ENCODE peak calls at places on chromosome 16, in nine cellular contexts. S is astrocyte of the spinal cord, G is endothelial cell, B is glutamatergic neuron, A is mammary epithelial cell, E is RWPE1, X is WTC11, K is lung, I is dorsolateral prefrontal cortex. J is an unnamed sample.

GRCh38 chr16:24776486-24777220 is 47.2 kb downstream of the TNRC6A start:
- DNase-seq in S (peak), G (no peak), B (no peak), A (no peak), E (no peak), X (no peak), K (no peak), I (no peak), J (no peak)

GRCh38 chr16:69616082-69616481 is 50.3 kb downstream of the NFAT5 start:
- DNase-seq in S (no peak), G (no peak), B (no peak), A (no peak), E (no peak), X (no peak), K (no peak), I (no peak), J (no peak)

GRCh38 chr16:58418601-58419000 is 26.3 kb downstream of the GINS3 start:
- DNase-seq in S (no peak), G (no peak), B (no peak), A (peak), E (no peak), X (no peak), K (no peak), I (no peak), J (no peak)

GRCh38 chr16:13982446-13982845 is 62.5 kb downstream of the ERCC4 start:
- DNase-seq in S (peak), G (no peak), B (no peak), A (no peak), E (no peak), X (no peak), K (no peak), I (no peak), J (no peak)

GRCh38 chr16:74107795-74108610 is 188.6 kb upstream of the PSMD7 start:
- DNase-seq in S (no peak), G (peak), B (peak), A (peak), E (peak), X (peak), K (peak), I (no peak), J (peak)

GRCh38 chr16:30966033-30966619 is 8.6 kb downstream of the SETD1A start:
- DNase-seq in S (no peak), G (no peak), B (no peak), A (no peak), E (no peak), X (no peak), K (no peak), I (no peak), J (no peak)

GRCh38 chr16:69613283-69614154 is 47.8 kb downstream of the NFAT5 start:
- DNase-seq in S (peak), G (no peak), B (no peak), A (peak), E (peak), X (no peak), K (no peak), I (no peak), J (no peak)

GRCh38 chr16:72798212-72798611 is 249.7 kb downstream of the ZFHX3 start:
- DNase-seq in S (no peak), G (no peak), B (no peak), A (no peak), E (no peak), X (no peak), K (no peak), I (no peak), J (no peak)

GRCh38 chr16:71421911-71422310 is 19.9 kb downstream of the TLE7 start:
- DNase-seq in S (no peak), G (peak), B (peak), A (peak), E (peak), X (peak), K (no peak), I (no peak), J (no peak)

GRCh38 chr16:80480664-80481063 is 60.1 kb upstream of the DYNLRB2 start:
- DNase-seq in S (no peak), G (no peak), B (no peak), A (no peak), E (no peak), X (no peak), K (no peak), I (no peak), J (no peak)

GRCh38 chr16:78503501-78504110 is 404.2 kb downstream of the WWOX start:
- DNase-seq in S (peak), G (peak), B (peak), A (no peak), E (peak), X (peak), K (peak), I (no peak), J (no peak)

GRCh38 chr16:53457670-53458069 is 23.4 kb downstream of the RBL2 start:
- DNase-seq in S (peak), G (no peak), B (no peak), A (peak), E (no peak), X (no peak), K (no peak), I (no peak), J (no peak)

GRCh38 chr16:14369734-14370598 is 260.1 kb downstream of the PARN start:
- DNase-seq in S (no peak), G (no peak), B (no peak), A (peak), E (no peak), X (no peak), K (no peak), I (no peak), J (no peak)

GRCh38 chr16:88685156-88686061 is 898 bp downstream of the SNAI3 start:
- DNase-seq in S (peak), G (peak), B (no peak), A (peak), E (peak), X (peak), K (no peak), I (no peak), J (no peak)

GRCh38 chr16:333406-334094 is 19.0 kb downstream of the AXIN1 start:
- DNase-seq in S (no peak), G (no peak), B (no peak), A (no peak), E (no peak), X (no peak), K (no peak), I (no peak), J (no peak)

GRCh38 chr16:11526921-11527320 is 59.8 kb downstream of the LITAF start:
- DNase-seq in S (no peak), G (no peak), B (peak), A (no peak), E (no peak), X (no peak), K (no peak), I (no peak), J (no peak)

GRCh38 chr16:72850863-72851262 is 197.1 kb downstream of the ZFHX3 start:
- DNase-seq in S (peak), G (no peak), B (no peak), A (no peak), E (no peak), X (no peak), K (no peak), I (no peak), J (no peak)

GRCh38 chr16:68401871-68402747 is 46.2 kb downstream of the SMPD3 start:
- DNase-seq in S (peak), G (no peak), B (no peak), A (peak), E (peak), X (no peak), K (no peak), I (no peak), J (no peak)

GRCh38 chr16:54135361-54136275 is 151.0 kb downstream of the IRX3 start:
- DNase-seq in S (peak), G (no peak), B (no peak), A (peak), E (no peak), X (no peak), K (no peak), I (no peak), J (peak)

GRCh38 chr16:84700518-84701277 is 898 bp downstream of the USP10 start:
- DNase-seq in S (no peak), G (no peak), B (no peak), A (peak), E (peak), X (no peak), K (no peak), I (no peak), J (no peak)

GRCh38 chr16:88377961-88378360 is 4.8 kb upstream of the ZNF469 start:
- DNase-seq in S (no peak), G (no peak), B (peak), A (no peak), E (no peak), X (no peak), K (no peak), I (peak), J (no peak)

GRCh38 chr16:68345351-68345810 is 34.6 kb downstream of the PRMT7 start:
- DNase-seq in S (no peak), G (no peak), B (no peak), A (no peak), E (no peak), X (no peak), K (no peak), I (no peak), J (no peak)

DNA sequence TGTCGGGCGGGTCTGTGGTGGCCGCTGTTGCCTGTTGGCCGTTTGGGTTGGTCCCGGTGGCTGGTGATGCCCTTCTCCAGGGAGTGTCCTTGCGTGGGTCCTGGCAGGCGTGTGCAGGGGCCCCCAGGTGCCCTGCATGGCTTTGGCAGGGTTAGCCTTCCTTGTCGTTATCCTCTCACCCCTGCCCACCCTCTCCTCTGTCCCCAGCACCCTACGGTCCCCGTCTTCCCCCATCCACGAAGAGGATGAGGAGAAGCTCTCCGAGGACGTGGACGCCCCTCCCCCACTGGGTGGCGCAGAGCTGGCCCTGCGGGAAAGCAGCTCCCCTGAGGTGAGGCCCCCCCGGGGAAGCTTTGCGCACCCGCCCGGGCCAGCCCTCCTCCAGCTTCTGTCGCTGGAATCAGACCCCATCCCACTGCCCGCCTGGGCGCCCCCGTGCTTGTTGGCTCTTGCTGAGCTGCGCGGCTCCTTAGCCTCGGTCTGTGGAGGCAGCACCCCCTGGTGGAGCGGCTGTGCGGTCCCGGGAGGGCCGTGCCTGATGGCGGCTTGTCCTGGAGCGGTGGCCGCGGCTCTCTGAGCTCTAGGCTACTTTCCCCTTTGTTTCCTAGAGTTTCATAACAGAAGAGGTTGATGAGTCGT is 10.6 kb upstream of the NUDT16L1 start:
- DNase-seq in S (peak), G (peak), B (peak), A (peak), E (no peak), X (peak), K (peak), I (peak), J (no peak)
- TF ChIP-seq CTCF in S (peak), G (peak), B (peak), A (peak), E (peak), X (peak), K (no peak), I (peak), J (peak)

DNA sequence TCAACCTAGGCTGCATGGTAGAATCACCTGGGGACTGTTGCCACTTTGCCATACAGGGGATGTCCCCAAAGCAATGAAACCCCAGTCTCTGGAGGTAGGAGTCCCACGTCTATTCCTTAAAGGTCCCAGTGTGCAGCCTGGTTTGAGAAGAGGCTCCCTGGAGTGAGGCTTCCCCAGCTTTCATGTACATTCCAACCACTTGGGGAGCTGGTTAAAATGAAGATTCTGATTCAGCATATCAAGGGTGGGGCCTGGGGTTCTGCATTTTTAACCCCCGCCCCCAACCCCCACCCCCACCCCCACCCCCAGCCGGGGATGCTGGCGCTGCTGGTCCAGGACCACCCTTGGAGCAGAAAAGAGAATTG is 241.2 kb downstream of the FOXL1 start:
- DNase-seq in S (no peak), G (no peak), B (no peak), A (no peak), E (no peak), X (no peak), K (no peak), I (no peak), J (no peak)
- TF ChIP-seq CTCF in S (peak), G (no peak), B (no peak), A (peak), E (no peak), X (no peak), K (no peak), I (no peak), J (peak)

DNA sequence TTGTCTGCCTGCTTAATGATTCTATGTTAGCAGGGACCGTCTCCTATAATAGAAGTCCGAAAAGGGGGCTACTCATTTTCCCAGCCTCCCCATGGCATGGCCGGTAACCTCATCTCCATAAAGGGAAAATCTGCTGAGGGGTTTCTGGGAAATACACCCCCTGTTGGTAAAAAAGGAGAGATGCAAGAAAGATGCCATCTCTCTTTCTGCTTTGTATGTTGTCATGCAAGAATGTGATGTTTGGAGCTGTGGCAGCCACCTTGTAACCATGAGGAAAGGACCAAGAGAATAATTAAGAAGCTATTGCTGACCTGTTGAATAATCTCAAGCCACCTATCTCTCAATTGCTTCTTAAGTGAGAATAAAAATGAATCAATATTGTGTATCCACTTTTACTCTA is 94.8 kb upstream of the XYLT1 start:
- DNase-seq in S (no peak), G (no peak), B (no peak), A (no peak), E (no peak), X (no peak), K (no peak), I (no peak), J (no peak)
- TF ChIP-seq CTCF in S (no peak), G (peak), B (peak), A (no peak), E (no peak), X (no peak), K (no peak), I (no peak), J (peak)

GRCh38 chr16:29141586-29142324 is 156.9 kb downstream of the LAT start:
- DNase-seq in S (no peak), G (no peak), B (no peak), A (no peak), E (no peak), X (no peak), K (no peak), I (no peak), J (no peak)

GRCh38 chr16:29151317-29151716 is 166.5 kb downstream of the LAT start:
- DNase-seq in S (no peak), G (no peak), B (no peak), A (no peak), E (no peak), X (no peak), K (no peak), I (no peak), J (no peak)

GRCh38 chr16:29147710-29148425 is 163.0 kb downstream of the LAT start:
- DNase-seq in S (no peak), G (no peak), B (no peak), A (no peak), E (no peak), X (no peak), K (no peak), I (no peak), J (no peak)

GRCh38 chr16:29148867-29149272 is 164.0 kb downstream of the LAT start:
- DNase-seq in S (no peak), G (no peak), B (no peak), A (no peak), E (no peak), X (no peak), K (peak), I (no peak), J (no peak)

DNA sequence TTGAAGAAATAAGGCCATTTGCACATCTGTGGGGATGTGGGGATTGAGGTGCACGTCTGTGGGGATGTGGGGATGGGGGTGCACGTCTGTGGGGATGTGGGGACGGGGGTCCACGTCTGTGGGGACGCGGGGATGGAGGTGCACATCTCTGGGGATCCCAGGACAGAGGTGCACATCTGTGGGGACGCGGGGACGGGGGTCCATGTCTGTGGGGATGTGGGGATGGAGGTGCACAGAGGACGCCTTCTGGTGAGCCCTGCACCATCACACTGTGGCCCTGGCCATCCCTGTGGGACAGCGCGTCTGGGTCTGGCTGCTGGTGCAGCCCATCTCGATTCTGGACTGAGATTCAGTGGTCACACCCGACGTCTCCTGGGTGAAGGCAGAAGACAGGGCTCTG is 161.4 kb downstream of the LAT start:
- DNase-seq in S (no peak), G (no peak), B (no peak), A (no peak), E (no peak), X (no peak), K (no peak), I (no peak), J (no peak)
- TF ChIP-seq CTCF in S (no peak), G (no peak), B (no peak), A (no peak), E (no peak), X (no peak), K (no peak), I (no peak), J (no peak)

J was measured in HFF-Myc.